ENCODE peak calls at places on chromosomes 13 and 19, in seven cellular contexts. X, U, B, J, F, N and T are unnamed samples.

GRCh38 chr19:11377237-11377636 is 2.8 kb downstream of the SWSAP1 start:
- DNase-seq in X (peak), U (peak), B (no peak), J (peak), F (peak), N (peak), T (no peak)

GRCh38 chr13:77239312-77239711 is 87.6 kb downstream of the MYCBP2 start:
- DNase-seq in X (peak), U (peak), B (no peak), J (no peak), F (peak), N (no peak), T (no peak)

GRCh38 chr13:27024062-27024461 is 147.5 kb downstream of the USP12 start:
- DNase-seq in X (no peak), U (no peak), B (no peak), J (no peak), F (no peak), N (no peak), T (no peak)

GRCh38 chr13:27170521-27171243 is 929 bp downstream of the USP12 start:
- DNase-seq in X (no peak), U (no peak), B (no peak), J (peak), F (no peak), N (peak), T (peak)

GRCh38 chr13:75621147-75621546 is 15.0 kb upstream of the LMO7 start:
- DNase-seq in X (peak), U (peak), B (no peak), J (no peak), F (peak), N (no peak), T (no peak)

GRCh38 chr13:51519839-51520238 is 64.4 kb upstream of the WDFY2 start:
- DNase-seq in X (no peak), U (peak), B (no peak), J (no peak), F (peak), N (no peak), T (no peak)

GRCh38 chr13:76937416-76937815 is 10.9 kb upstream of the ACOD1 start:
- DNase-seq in X (peak), U (peak), B (no peak), J (no peak), F (peak), N (no peak), T (no peak)

GRCh38 chr13:69178000-69178399 is 929.6 kb upstream of the ATXN8OS start:
- DNase-seq in X (no peak), U (no peak), B (no peak), J (no peak), F (no peak), N (no peak), T (no peak)

GRCh38 chr19:13884726-13885591 is 8.0 kb downstream of the NANOS3 start:
- DNase-seq in X (no peak), U (no peak), B (no peak), J (no peak), F (no peak), N (peak), T (no peak)

GRCh38 chr13:31725841-31726240 is 13.5 kb upstream of the RXFP2 start:
- DNase-seq in X (no peak), U (no peak), B (no peak), J (no peak), F (no peak), N (no peak), T (no peak)

GRCh38 chr19:41426952-41427646 is at the start of gene B3GNT8:
- DNase-seq in X (peak), U (peak), B (peak), J (peak), F (peak), N (peak), T (no peak)

GRCh38 chr13:78603240-78603947 is at the start of gene POU4F1:
- DNase-seq in X (no peak), U (peak), B (no peak), J (peak), F (no peak), N (peak), T (no peak)

GRCh38 chr19:31015778-31016177 is 333.5 kb downstream of the TSHZ3 start:
- DNase-seq in X (no peak), U (no peak), B (no peak), J (peak), F (no peak), N (no peak), T (no peak)

GRCh38 chr13:37058801-37059135 is 720 bp downstream of the SUPT20H start:
- DNase-seq in X (peak), U (no peak), B (no peak), J (peak), F (no peak), N (peak), T (no peak)

GRCh38 chr13:36370108-36370429 is 23.9 kb upstream of the SPART start:
- DNase-seq in X (no peak), U (no peak), B (no peak), J (no peak), F (peak), N (no peak), T (no peak)

GRCh38 chr19:41998246-41999020 is 4.4 kb upstream of the ATP1A3 start:
- DNase-seq in X (peak), U (peak), B (no peak), J (peak), F (no peak), N (peak), T (peak)

GRCh38 chr13:70568571-70568970 is 460.3 kb upstream of the KLHL1 start:
- DNase-seq in X (peak), U (peak), B (no peak), J (peak), F (peak), N (peak), T (no peak)
- TF ChIP-seq CTCF in X (peak), U (peak), B (peak), J (peak), F (peak), N (peak), T (no peak)

GRCh38 chr19:45958320-45958719 is 15.3 kb downstream of the NOVA2 start:
- DNase-seq in X (no peak), U (no peak), B (no peak), J (no peak), F (no peak), N (no peak), T (no peak)

GRCh38 chr19:45962021-45962420 is 11.6 kb downstream of the NOVA2 start:
- DNase-seq in X (no peak), U (no peak), B (no peak), J (no peak), F (no peak), N (no peak), T (no peak)

GRCh38 chr19:45958763-45959516 is 14.7 kb downstream of the NOVA2 start:
- DNase-seq in X (no peak), U (no peak), B (no peak), J (no peak), F (peak), N (no peak), T (no peak)

GRCh38 chr19:45959517-45960025 is 14.1 kb downstream of the NOVA2 start:
- DNase-seq in X (no peak), U (no peak), B (no peak), J (no peak), F (no peak), N (no peak), T (no peak)

GRCh38 chr19:45960595-45961235 is 12.9 kb downstream of the NOVA2 start:
- DNase-seq in X (no peak), U (no peak), B (no peak), J (no peak), F (no peak), N (peak), T (no peak)
- TF ChIP-seq CTCF in X (no peak), U (no peak), B (no peak), J (no peak), F (no peak), N (peak), T (no peak)

GRCh38 chr19:44141191-44142013 is at the start of gene ZNF234:
- DNase-seq in X (peak), U (peak), B (peak), J (peak), F (peak), N (peak), T (peak)
- TF ChIP-seq CTCF in X (no peak), U (no peak), B (no peak), J (no peak), F (no peak), N (no peak), T (no peak)

GRCh38 chr19:32349724-32350475 is 4.5 kb downstream of the ZNF507 start:
- DNase-seq in X (no peak), U (peak), B (no peak), J (no peak), F (no peak), N (no peak), T (no peak)
- TF ChIP-seq CTCF in X (no peak), U (no peak), B (no peak), J (no peak), F (no peak), N (no peak), T (no peak)

DNA sequence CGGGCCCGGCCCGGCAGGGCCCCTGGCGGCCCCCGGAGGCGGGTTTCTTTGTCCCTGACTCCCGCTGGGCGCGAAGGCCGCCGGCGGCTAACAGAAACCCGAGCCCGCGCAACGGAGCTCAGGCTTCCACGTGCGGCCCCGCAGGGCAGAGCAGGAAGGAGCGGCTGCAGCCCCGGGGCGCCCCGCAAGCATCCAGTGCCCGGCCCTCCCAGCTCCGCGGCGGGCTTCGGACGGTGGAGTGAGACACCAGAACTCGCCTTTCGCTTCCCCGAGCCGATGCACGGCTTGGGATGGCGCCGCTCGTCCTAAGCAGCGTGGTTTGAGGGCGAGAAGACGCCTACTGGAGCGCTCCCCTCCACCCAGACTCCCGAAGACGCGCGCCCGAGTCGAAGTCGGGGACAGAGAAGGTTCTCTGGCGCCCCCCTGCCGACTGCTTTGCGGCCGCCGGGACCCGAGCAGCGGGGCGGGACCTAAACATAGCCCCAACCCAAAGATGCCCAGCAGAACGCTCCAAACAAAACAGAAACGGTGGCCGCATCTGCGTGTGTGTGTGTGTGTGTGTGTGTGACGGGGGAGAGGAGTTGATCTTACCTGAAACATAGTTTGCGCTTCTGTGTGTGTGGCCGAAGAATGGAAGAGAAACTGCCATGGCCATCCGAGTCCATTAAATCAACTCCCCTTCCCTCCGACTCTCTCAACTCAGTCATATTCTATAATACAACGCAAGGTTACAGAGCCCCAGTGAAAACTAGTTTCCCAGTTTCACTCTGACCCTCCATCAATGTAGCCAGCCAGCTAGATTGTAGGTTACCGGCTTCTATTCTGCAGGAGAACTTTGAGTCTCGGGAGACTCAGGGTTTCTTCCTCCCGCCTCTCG is 629 bp upstream of the FGF9 start:
- DNase-seq in X (peak), U (peak), B (no peak), J (peak), F (peak), N (peak), T (peak)
- TF ChIP-seq CTCF in X (peak), U (no peak), B (no peak), J (no peak), F (no peak), N (no peak), T (no peak)

DNA sequence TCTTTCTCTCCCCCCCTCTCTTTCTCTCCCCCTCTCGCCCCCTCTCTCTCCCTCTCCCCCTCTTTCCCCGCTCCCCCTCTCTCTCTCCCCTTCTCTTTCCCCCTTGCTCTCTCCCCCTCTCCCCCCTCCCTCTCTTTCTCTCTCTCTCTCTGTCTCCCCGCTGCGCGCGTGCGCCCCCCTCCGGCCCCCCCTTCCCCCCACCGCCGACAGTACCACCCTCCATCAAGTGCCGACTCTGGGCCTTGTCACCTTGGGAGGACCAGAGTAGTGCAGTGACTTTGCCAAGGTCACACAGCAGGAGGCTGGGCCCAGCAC is 121.5 kb downstream of the KDM4B start:
- DNase-seq in X (no peak), U (no peak), B (no peak), J (no peak), F (no peak), N (no peak), T (no peak)
- TF ChIP-seq CTCF in X (no peak), U (no peak), B (no peak), J (no peak), F (no peak), N (no peak), T (no peak)

DNA sequence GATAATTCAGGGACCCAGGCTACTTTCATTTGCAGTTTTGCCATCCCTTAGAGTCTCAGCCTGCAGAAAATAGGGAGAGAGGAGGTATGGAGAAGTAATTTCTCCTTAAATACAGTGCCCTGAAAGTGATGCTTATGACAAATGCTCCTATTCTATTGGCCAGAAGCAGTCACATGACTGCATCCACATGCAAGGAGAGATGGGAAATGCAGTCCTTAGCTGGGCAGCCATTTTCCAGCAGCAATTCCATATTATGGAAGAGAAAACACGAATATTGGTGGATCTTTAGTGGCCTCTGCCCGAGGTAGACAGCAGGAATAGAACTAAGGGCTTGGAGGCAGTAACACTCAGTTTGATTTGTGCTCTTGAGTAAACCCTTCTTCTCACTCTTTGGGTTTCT is 39.4 kb downstream of the VAV1 start:
- DNase-seq in X (peak), U (peak), B (no peak), J (peak), F (peak), N (peak), T (no peak)
- TF ChIP-seq CTCF in X (no peak), U (no peak), B (no peak), J (no peak), F (no peak), N (no peak), T (no peak)